ENCODE peak calls at places on chromosomes 11 and 22, in nine cellular contexts. R is fibroblast of mammary gland, K is HCT116, S is AG09309, H is H9, G is heart left ventricle, M is astrocyte of the spinal cord, A is NB4, D is MCF 10A. F is an unnamed sample.
A peak's percentile ranks its signal among the peaks of the same experiment; 100 is the strongest.

GRCh38 chr11:6354651-6355485 is 34.6 kb upstream of the CAVIN3 start:
- DNase-seq in R (peak; percentile 59), K (no peak), S (no peak), H (no peak), G (no peak), M (no peak), A (no peak), D (no peak), F (no peak)

GRCh38 chr22:44049369-44050231 is 25.5 kb downstream of the PARVB start:
- DNase-seq in R (no peak), K (no peak), S (no peak), H (no peak), G (no peak), M (no peak), A (no peak), D (no peak), F (no peak)

GRCh38 chr22:42990131-42990838 is 24.7 kb downstream of the PACSIN2 start:
- DNase-seq in R (peak; percentile 94), K (no peak), S (peak; percentile 80), H (no peak), G (no peak), M (peak; percentile 85), A (peak; percentile 59), D (peak; percentile 91), F (no peak)

GRCh38 chr22:44728761-44729261 is 23.6 kb upstream of the ARHGAP8 start:
- DNase-seq in R (no peak), K (no peak), S (no peak), H (no peak), G (no peak), M (no peak), A (no peak), D (no peak), F (no peak)

GRCh38 chr11:134915212-134915611 is 503.2 kb upstream of the B3GAT1 start:
- DNase-seq in R (no peak), K (no peak), S (no peak), H (no peak), G (peak; percentile 53), M (peak; percentile 29), A (no peak), D (peak; percentile 8), F (no peak)

GRCh38 chr11:57904369-57904768 is 119.3 kb upstream of the OR9Q1 start:
- DNase-seq in R (no peak), K (no peak), S (no peak), H (no peak), G (no peak), M (no peak), A (no peak), D (peak; percentile 69), F (no peak)

GRCh38 chr11:119168471-119169271 is at the start of gene NLRX1:
- DNase-seq in R (peak; percentile 83), K (peak; percentile 73), S (peak; percentile 59), H (peak; percentile 85), G (peak; percentile 89), M (peak; percentile 81), A (peak; percentile 92), D (peak; percentile 85), F (peak; percentile 80)

GRCh38 chr11:62104816-62105610 is 18.8 kb upstream of the INCENP start:
- DNase-seq in R (peak; percentile 86), K (no peak), S (peak; percentile 61), H (no peak), G (no peak), M (peak; percentile 5), A (no peak), D (no peak), F (no peak)

GRCh38 chr22:48802576-48802975 is 1025.1 kb downstream of the BRD1 start:
- DNase-seq in R (no peak), K (no peak), S (no peak), H (no peak), G (no peak), M (no peak), A (no peak), D (no peak), F (no peak)

GRCh38 chr11:12769834-12770345 is 95.7 kb downstream of the TEAD1 start:
- DNase-seq in R (peak; percentile 85), K (peak; percentile 18), S (no peak), H (no peak), G (no peak), M (peak; percentile 77), A (peak; percentile 22), D (peak; percentile 86), F (no peak)

GRCh38 chr11:119491753-119492455 is 68.9 kb upstream of the THY1 start:
- DNase-seq in R (peak; percentile 34), K (no peak), S (no peak), H (no peak), G (peak; percentile 9), M (no peak), A (no peak), D (no peak), F (no peak)

GRCh38 chr11:71425851-71426250 is 22.3 kb downstream of the DHCR7 start:
- DNase-seq in R (peak; percentile 55), K (no peak), S (no peak), H (no peak), G (no peak), M (no peak), A (no peak), D (peak; percentile 79), F (no peak)

GRCh38 chr11:37811349-37811748 is 1213.3 kb upstream of the RAG2 start:
- DNase-seq in R (no peak), K (no peak), S (no peak), H (no peak), G (no peak), M (no peak), A (no peak), D (no peak), F (no peak)

GRCh38 chr11:77726524-77726923 is 88.9 kb upstream of the CLNS1A start:
- DNase-seq in R (no peak), K (no peak), S (no peak), H (no peak), G (no peak), M (no peak), A (no peak), D (no peak), F (no peak)

GRCh38 chr11:41781441-41781840 is 322.0 kb upstream of the LRRC4C start:
- DNase-seq in R (no peak), K (no peak), S (no peak), H (no peak), G (no peak), M (no peak), A (no peak), D (no peak), F (no peak)

GRCh38 chr11:133078591-133079179 is 453.6 kb downstream of the OPCML start:
- DNase-seq in R (peak; percentile 37), K (no peak), S (no peak), H (peak; percentile 77), G (no peak), M (peak; percentile 30), A (peak; percentile 70), D (no peak), F (peak; percentile 72)

GRCh38 chr11:17287058-17287457 is 10.5 kb downstream of the NUCB2 start:
- DNase-seq in R (no peak), K (no peak), S (no peak), H (no peak), G (no peak), M (no peak), A (no peak), D (no peak), F (no peak)

DNA sequence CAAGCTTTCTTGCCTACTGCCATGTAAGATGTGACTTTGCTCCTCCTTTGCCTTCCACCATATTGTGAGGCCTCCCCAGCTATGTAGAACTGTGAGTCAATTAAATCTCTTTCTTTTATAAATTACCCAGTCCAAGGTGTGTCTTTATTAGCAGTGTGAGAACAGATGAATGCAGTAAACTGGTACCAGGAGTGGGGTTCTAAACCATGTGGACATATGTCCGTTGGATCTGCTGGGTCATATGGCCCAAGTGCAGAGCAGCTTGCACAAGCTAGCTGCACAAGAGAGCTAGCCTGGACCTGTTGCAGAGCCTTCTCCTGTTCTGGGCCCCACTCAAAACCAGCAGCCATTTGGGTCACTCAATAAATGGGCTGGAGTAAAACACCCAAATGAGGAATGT is 177.1 kb downstream of the HIPK3 start:
- DNase-seq in R (no peak), K (no peak), S (no peak), H (no peak), G (no peak), M (no peak), A (no peak), D (no peak), F (no peak)
- TF ChIP-seq CTCF in R (no peak), K (no peak), S (no peak), H (no peak), G (no peak), M (no peak), A (no peak), D (no peak), F (no peak)

DNA sequence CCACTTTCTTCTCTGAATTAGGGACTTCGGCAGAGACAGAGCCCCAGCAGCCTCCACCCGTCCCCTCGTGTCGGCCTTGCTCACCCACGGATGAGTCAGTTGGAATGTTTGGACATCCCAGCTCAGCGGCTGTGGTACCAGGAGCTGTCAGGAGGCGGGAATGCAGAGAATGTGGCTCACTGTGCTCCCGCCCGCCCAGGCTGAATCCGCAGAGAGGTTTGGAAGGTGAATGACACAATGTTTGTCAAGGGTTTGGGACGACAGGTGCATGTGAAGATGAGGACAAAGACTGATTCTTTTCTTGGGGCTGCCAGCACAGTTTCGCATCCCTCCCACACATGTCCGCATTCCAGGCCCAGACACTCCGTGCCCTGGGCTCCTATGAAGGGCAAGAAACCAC is 39.6 kb downstream of the LIF start:
- DNase-seq in R (peak; percentile 96), K (peak; percentile 78), S (no peak), H (peak; percentile 55), G (peak; percentile 65), M (peak; percentile 94), A (no peak), D (peak; percentile 79), F (no peak)
- TF ChIP-seq CTCF in R (no peak), K (no peak), S (no peak), H (no peak), G (no peak), M (no peak), A (no peak), D (no peak), F (no peak)

GRCh38 chr22:39068033-39068785 is 8.9 kb upstream of the APOBEC3G start:
- DNase-seq in R (no peak), K (no peak), S (no peak), H (no peak), G (no peak), M (no peak), A (no peak), D (no peak), F (no peak)
- TF ChIP-seq CTCF in R (no peak), K (peak; percentile 21), S (no peak), H (peak; percentile 52), G (no peak), M (no peak), A (no peak), D (no peak), F (peak; percentile 39)

GRCh38 chr11:29162490-29162889 is 854.3 kb downstream of the KCNA4 start:
- DNase-seq in R (peak; percentile 4), K (no peak), S (no peak), H (no peak), G (no peak), M (no peak), A (no peak), D (peak; percentile 9), F (no peak)

GRCh38 chr11:29161216-29161615 is 855.6 kb downstream of the KCNA4 start:
- DNase-seq in R (peak; percentile 2), K (no peak), S (no peak), H (no peak), G (no peak), M (peak; percentile 48), A (no peak), D (peak; percentile 14), F (no peak)

GRCh38 chr11:29159552-29160465 is 857.0 kb downstream of the KCNA4 start:
- DNase-seq in R (peak; percentile 52), K (peak; percentile 31), S (peak; percentile 34), H (peak; percentile 69), G (no peak), M (peak; percentile 85), A (peak; percentile 45), D (peak; percentile 80), F (peak; percentile 51)
- TF ChIP-seq CTCF in R (peak; percentile 69), K (peak; percentile 78), S (peak; percentile 80), H (peak; percentile 81), G (peak; percentile 45), M (peak; percentile 72), A (peak; percentile 51), D (peak; percentile 77), F (peak; percentile 79)

F was measured in neural crest cell.